ENCODE peak calls at places on chromosomes 2 and 18, in ten cellular contexts. One of them, this sample, is unnamed. For H3K9me3, the result is how much of the 10 kb centered on the place peaks cover.

GRCh38 chr2:217604527-217605279 is 398.1 kb downstream of the TNS1 start:
- DNase-seq in sigmoid colon: no peak
- DNase-seq in lung: no peak
- DNase-seq in upper lobe of right lung: no peak
- DNase-seq in body of pancreas: no peak
- DNase-seq in cardiac muscle cell: peak
- DNase-seq in right cardiac atrium: peak
- DNase-seq in NT2/D1: no peak
- DNase-seq in heart right ventricle: peak
- DNase-seq in mammary epithelial cell: no peak
- DNase-seq in this sample: no peak

GRCh38 chr18:40949138-40949949 is 1005.7 kb upstream of the PIK3C3 start:
- DNase-seq in sigmoid colon: no peak
- DNase-seq in lung: no peak
- DNase-seq in upper lobe of right lung: no peak
- DNase-seq in body of pancreas: no peak
- DNase-seq in cardiac muscle cell: no peak
- DNase-seq in right cardiac atrium: no peak
- DNase-seq in NT2/D1: no peak
- DNase-seq in heart right ventricle: no peak
- DNase-seq in mammary epithelial cell: no peak
- DNase-seq in this sample: no peak

GRCh38 chr2:98508690-98509054 is 64.0 kb downstream of the INPP4A start:
- DNase-seq in sigmoid colon: peak
- DNase-seq in lung: peak
- DNase-seq in upper lobe of right lung: peak
- DNase-seq in body of pancreas: peak
- DNase-seq in cardiac muscle cell: no peak
- DNase-seq in right cardiac atrium: peak
- DNase-seq in NT2/D1: no peak
- DNase-seq in heart right ventricle: no peak
- DNase-seq in mammary epithelial cell: peak
- DNase-seq in this sample: no peak

GRCh38 chr2:54572636-54573531 is 116.8 kb downstream of the SPTBN1 start:
- DNase-seq in sigmoid colon: no peak
- DNase-seq in lung: no peak
- DNase-seq in upper lobe of right lung: no peak
- DNase-seq in body of pancreas: no peak
- DNase-seq in cardiac muscle cell: no peak
- DNase-seq in right cardiac atrium: no peak
- DNase-seq in NT2/D1: no peak
- DNase-seq in heart right ventricle: no peak
- DNase-seq in mammary epithelial cell: peak
- DNase-seq in this sample: no peak

GRCh38 chr18:9091066-9091476 is 11.4 kb upstream of the NDUFV2 start:
- DNase-seq in sigmoid colon: no peak
- DNase-seq in lung: no peak
- DNase-seq in upper lobe of right lung: no peak
- DNase-seq in body of pancreas: no peak
- DNase-seq in cardiac muscle cell: no peak
- DNase-seq in right cardiac atrium: no peak
- DNase-seq in NT2/D1: no peak
- DNase-seq in heart right ventricle: no peak
- DNase-seq in mammary epithelial cell: no peak
- DNase-seq in this sample: no peak

GRCh38 chr2:118845005-118845842 is 2.2 kb downstream of the EN1 start:
- DNase-seq in sigmoid colon: no peak
- DNase-seq in lung: no peak
- DNase-seq in upper lobe of right lung: no peak
- DNase-seq in body of pancreas: no peak
- DNase-seq in cardiac muscle cell: no peak
- DNase-seq in right cardiac atrium: no peak
- DNase-seq in NT2/D1: no peak
- DNase-seq in heart right ventricle: no peak
- DNase-seq in mammary epithelial cell: no peak
- DNase-seq in this sample: no peak

GRCh38 chr2:213159768-213160167 is 8.4 kb upstream of the IKZF2 start:
- DNase-seq in sigmoid colon: no peak
- DNase-seq in lung: no peak
- DNase-seq in upper lobe of right lung: no peak
- DNase-seq in body of pancreas: no peak
- DNase-seq in cardiac muscle cell: no peak
- DNase-seq in right cardiac atrium: no peak
- DNase-seq in NT2/D1: no peak
- DNase-seq in heart right ventricle: no peak
- DNase-seq in mammary epithelial cell: no peak
- DNase-seq in this sample: no peak

GRCh38 chr2:121187922-121188411 is 97.0 kb downstream of the TFCP2L1 start:
- DNase-seq in sigmoid colon: peak
- DNase-seq in lung: no peak
- DNase-seq in upper lobe of right lung: no peak
- DNase-seq in body of pancreas: no peak
- DNase-seq in cardiac muscle cell: no peak
- DNase-seq in right cardiac atrium: no peak
- DNase-seq in NT2/D1: no peak
- DNase-seq in heart right ventricle: no peak
- DNase-seq in mammary epithelial cell: no peak
- DNase-seq in this sample: no peak

GRCh38 chr2:181785677-181786344 is 105.5 kb upstream of the NEUROD1 start:
- DNase-seq in sigmoid colon: no peak
- DNase-seq in lung: no peak
- DNase-seq in upper lobe of right lung: no peak
- DNase-seq in body of pancreas: no peak
- DNase-seq in cardiac muscle cell: no peak
- DNase-seq in right cardiac atrium: no peak
- DNase-seq in NT2/D1: no peak
- DNase-seq in heart right ventricle: no peak
- DNase-seq in mammary epithelial cell: peak
- DNase-seq in this sample: no peak

GRCh38 chr2:240462704-240463273 is 27.3 kb downstream of the GPC1 start:
- DNase-seq in sigmoid colon: peak
- DNase-seq in lung: no peak
- DNase-seq in upper lobe of right lung: peak
- DNase-seq in body of pancreas: no peak
- DNase-seq in cardiac muscle cell: no peak
- DNase-seq in right cardiac atrium: peak
- DNase-seq in NT2/D1: no peak
- DNase-seq in heart right ventricle: peak
- DNase-seq in mammary epithelial cell: no peak
- DNase-seq in this sample: no peak

GRCh38 chr2:36404312-36404711 is 48.7 kb downstream of the CRIM1 start:
- DNase-seq in sigmoid colon: no peak
- DNase-seq in lung: no peak
- DNase-seq in upper lobe of right lung: no peak
- DNase-seq in body of pancreas: no peak
- DNase-seq in cardiac muscle cell: no peak
- DNase-seq in right cardiac atrium: no peak
- DNase-seq in NT2/D1: no peak
- DNase-seq in heart right ventricle: no peak
- DNase-seq in mammary epithelial cell: peak
- DNase-seq in this sample: no peak

GRCh38 chr18:77061946-77062517 is 70.6 kb downstream of the MBP start:
- DNase-seq in sigmoid colon: no peak
- DNase-seq in lung: no peak
- DNase-seq in upper lobe of right lung: no peak
- DNase-seq in body of pancreas: peak
- DNase-seq in cardiac muscle cell: no peak
- DNase-seq in right cardiac atrium: peak
- DNase-seq in NT2/D1: no peak
- DNase-seq in heart right ventricle: no peak
- DNase-seq in mammary epithelial cell: no peak
- DNase-seq in this sample: no peak

GRCh38 chr2:46804794-46805193 is 110.8 kb downstream of the MCFD2 start:
- DNase-seq in sigmoid colon: peak
- DNase-seq in lung: peak
- DNase-seq in upper lobe of right lung: no peak
- DNase-seq in body of pancreas: no peak
- DNase-seq in cardiac muscle cell: no peak
- DNase-seq in right cardiac atrium: no peak
- DNase-seq in NT2/D1: no peak
- DNase-seq in heart right ventricle: no peak
- DNase-seq in mammary epithelial cell: no peak
- DNase-seq in this sample: no peak

GRCh38 chr2:48045613-48046012 is 139.3 kb upstream of the FBXO11 start:
- DNase-seq in sigmoid colon: no peak
- DNase-seq in lung: no peak
- DNase-seq in upper lobe of right lung: no peak
- DNase-seq in body of pancreas: no peak
- DNase-seq in cardiac muscle cell: no peak
- DNase-seq in right cardiac atrium: no peak
- DNase-seq in NT2/D1: no peak
- DNase-seq in heart right ventricle: no peak
- DNase-seq in mammary epithelial cell: no peak
- DNase-seq in this sample: no peak

GRCh38 chr2:132670961-132671781 is 1.2 kb upstream of the LYPD1 start:
- DNase-seq in sigmoid colon: no peak
- DNase-seq in lung: no peak
- DNase-seq in upper lobe of right lung: no peak
- DNase-seq in body of pancreas: no peak
- DNase-seq in cardiac muscle cell: no peak
- DNase-seq in right cardiac atrium: no peak
- DNase-seq in NT2/D1: peak
- DNase-seq in heart right ventricle: no peak
- DNase-seq in mammary epithelial cell: peak
- DNase-seq in this sample: no peak

GRCh38 chr2:217691920-217692666 is 310.7 kb downstream of the TNS1 start:
- DNase-seq in sigmoid colon: peak
- DNase-seq in lung: peak
- DNase-seq in upper lobe of right lung: peak
- DNase-seq in body of pancreas: peak
- DNase-seq in cardiac muscle cell: no peak
- DNase-seq in right cardiac atrium: peak
- DNase-seq in NT2/D1: no peak
- DNase-seq in heart right ventricle: peak
- DNase-seq in mammary epithelial cell: peak
- DNase-seq in this sample: peak

GRCh38 chr2:131064589-131065232 is 28.5 kb downstream of the FAM168B start:
- DNase-seq in sigmoid colon: no peak
- DNase-seq in lung: no peak
- DNase-seq in upper lobe of right lung: no peak
- DNase-seq in body of pancreas: no peak
- DNase-seq in cardiac muscle cell: no peak
- DNase-seq in right cardiac atrium: peak
- DNase-seq in NT2/D1: no peak
- DNase-seq in heart right ventricle: no peak
- DNase-seq in mammary epithelial cell: no peak
- DNase-seq in this sample: no peak
- H3K9me3 ChIP-seq in sigmoid colon: under half
- H3K9me3 ChIP-seq in lung: under half
- H3K9me3 ChIP-seq in upper lobe of right lung: under half
- H3K9me3 ChIP-seq in body of pancreas: under half
- H3K9me3 ChIP-seq in cardiac muscle cell: under half
- H3K9me3 ChIP-seq in right cardiac atrium: under half
- H3K9me3 ChIP-seq in NT2/D1: under half
- H3K9me3 ChIP-seq in heart right ventricle: under half
- H3K9me3 ChIP-seq in mammary epithelial cell: under half
- H3K9me3 ChIP-seq in this sample: under half

GRCh38 chr2:83022631-83023210 is 1436.4 kb downstream of the SUCLG1 start:
- DNase-seq in sigmoid colon: no peak
- DNase-seq in lung: no peak
- DNase-seq in upper lobe of right lung: no peak
- DNase-seq in body of pancreas: no peak
- DNase-seq in cardiac muscle cell: no peak
- DNase-seq in right cardiac atrium: no peak
- DNase-seq in NT2/D1: no peak
- DNase-seq in heart right ventricle: no peak
- DNase-seq in mammary epithelial cell: peak
- DNase-seq in this sample: no peak
- H3K9me3 ChIP-seq in sigmoid colon: under half
- H3K9me3 ChIP-seq in lung: under half
- H3K9me3 ChIP-seq in upper lobe of right lung: under half
- H3K9me3 ChIP-seq in body of pancreas: under half
- H3K9me3 ChIP-seq in cardiac muscle cell: under half
- H3K9me3 ChIP-seq in right cardiac atrium: under half
- H3K9me3 ChIP-seq in NT2/D1: under half
- H3K9me3 ChIP-seq in heart right ventricle: under half
- H3K9me3 ChIP-seq in mammary epithelial cell: under half
- H3K9me3 ChIP-seq in this sample: under half

DNA sequence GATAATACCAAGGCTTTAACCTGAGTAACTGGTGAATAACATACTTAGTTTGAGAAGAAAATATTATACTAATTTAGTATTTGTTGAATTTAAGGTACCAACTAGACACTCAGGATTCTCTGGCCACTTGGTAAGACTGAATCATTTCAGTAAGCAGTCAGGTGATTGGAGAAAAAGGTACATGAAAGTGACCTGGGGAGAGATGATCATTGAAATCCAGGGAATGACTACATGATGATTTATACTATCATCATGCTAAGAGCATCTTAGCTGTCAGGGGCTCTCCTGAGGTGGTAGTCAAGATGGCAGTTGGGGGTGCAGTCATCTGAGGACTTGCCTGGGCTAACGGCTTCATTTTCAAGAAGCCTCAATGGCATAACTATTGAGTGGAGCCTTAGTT is 571.2 kb upstream of the ACVR2A start:
- DNase-seq in sigmoid colon: no peak
- DNase-seq in lung: no peak
- DNase-seq in upper lobe of right lung: no peak
- DNase-seq in body of pancreas: no peak
- DNase-seq in cardiac muscle cell: no peak
- DNase-seq in right cardiac atrium: no peak
- DNase-seq in NT2/D1: no peak
- DNase-seq in heart right ventricle: no peak
- DNase-seq in mammary epithelial cell: peak
- DNase-seq in this sample: no peak
- H3K9me3 ChIP-seq in sigmoid colon: under half
- H3K9me3 ChIP-seq in lung: under half
- H3K9me3 ChIP-seq in upper lobe of right lung: under half
- H3K9me3 ChIP-seq in body of pancreas: under half
- H3K9me3 ChIP-seq in cardiac muscle cell: under half
- H3K9me3 ChIP-seq in right cardiac atrium: under half
- H3K9me3 ChIP-seq in NT2/D1: under half
- H3K9me3 ChIP-seq in heart right ventricle: under half
- H3K9me3 ChIP-seq in mammary epithelial cell: under half
- H3K9me3 ChIP-seq in this sample: under half

GRCh38 chr18:35248429-35248828 is 7.6 kb downstream of the ZNF397 start:
- DNase-seq in sigmoid colon: no peak
- DNase-seq in lung: no peak
- DNase-seq in upper lobe of right lung: no peak
- DNase-seq in body of pancreas: no peak
- DNase-seq in cardiac muscle cell: no peak
- DNase-seq in right cardiac atrium: no peak
- DNase-seq in NT2/D1: no peak
- DNase-seq in heart right ventricle: no peak
- DNase-seq in mammary epithelial cell: no peak
- DNase-seq in this sample: no peak
- H3K9me3 ChIP-seq in sigmoid colon: under half
- H3K9me3 ChIP-seq in lung: under half
- H3K9me3 ChIP-seq in upper lobe of right lung: under half
- H3K9me3 ChIP-seq in body of pancreas: under half
- H3K9me3 ChIP-seq in cardiac muscle cell: under half
- H3K9me3 ChIP-seq in right cardiac atrium: under half
- H3K9me3 ChIP-seq in NT2/D1: half or more
- H3K9me3 ChIP-seq in heart right ventricle: under half
- H3K9me3 ChIP-seq in mammary epithelial cell: half or more
- H3K9me3 ChIP-seq in this sample: under half

GRCh38 chr2:185771396-185771795 is 32.8 kb downstream of the FSIP2 start:
- DNase-seq in sigmoid colon: no peak
- DNase-seq in lung: no peak
- DNase-seq in upper lobe of right lung: no peak
- DNase-seq in body of pancreas: no peak
- DNase-seq in cardiac muscle cell: no peak
- DNase-seq in right cardiac atrium: no peak
- DNase-seq in NT2/D1: peak
- DNase-seq in heart right ventricle: no peak
- DNase-seq in mammary epithelial cell: no peak
- DNase-seq in this sample: no peak
- H3K9me3 ChIP-seq in sigmoid colon: under half
- H3K9me3 ChIP-seq in lung: under half
- H3K9me3 ChIP-seq in upper lobe of right lung: under half
- H3K9me3 ChIP-seq in body of pancreas: under half
- H3K9me3 ChIP-seq in cardiac muscle cell: under half
- H3K9me3 ChIP-seq in right cardiac atrium: under half
- H3K9me3 ChIP-seq in NT2/D1: under half
- H3K9me3 ChIP-seq in heart right ventricle: half or more
- H3K9me3 ChIP-seq in mammary epithelial cell: under half
- H3K9me3 ChIP-seq in this sample: under half

This sample was measured in ovary.